ENCODE peak calls at places on chromosomes 4 and X, in nine cellular contexts. R, M, B, X, V, G, L, U and Q are unnamed samples.

GRCh38 chr4:151012836-151013235 is 2.2 kb downstream of the LRBA start:
- DNase-seq in R (no peak), M (no peak), B (no peak), X (no peak), V (no peak), G (peak), L (peak), U (no peak), Q (no peak)

GRCh38 chrX:80216086-80216485 is 201.5 kb downstream of the TBX22 start:
- DNase-seq in R (peak), M (no peak), B (no peak), X (no peak), V (no peak), G (no peak), L (no peak), U (no peak), Q (no peak)

GRCh38 chr4:70746179-70746839 is 24.5 kb downstream of the RUFY3 start:
- DNase-seq in R (peak), M (peak), B (peak), X (no peak), V (peak), G (no peak), L (no peak), U (no peak), Q (no peak)

GRCh38 chrX:49977319-49978090 is 55.1 kb downstream of the CLCN5 start:
- DNase-seq in R (no peak), M (no peak), B (no peak), X (no peak), V (no peak), G (no peak), L (no peak), U (no peak), Q (no peak)

GRCh38 chr4:69750346-69750745 is 10.1 kb downstream of the SULT1B1 start:
- DNase-seq in R (peak), M (no peak), B (no peak), X (no peak), V (peak), G (no peak), L (no peak), U (no peak), Q (peak)

GRCh38 chrX:41408576-41408975 is 38.6 kb upstream of the NYX start:
- DNase-seq in R (no peak), M (no peak), B (no peak), X (no peak), V (no peak), G (no peak), L (no peak), U (no peak), Q (no peak)

GRCh38 chr4:4941741-4942140 is 77.5 kb downstream of the CYTL1 start:
- DNase-seq in R (no peak), M (no peak), B (no peak), X (no peak), V (no peak), G (no peak), L (peak), U (no peak), Q (no peak)

GRCh38 chr4:10506077-10506476 is 48.9 kb upstream of the ZNF518B start:
- DNase-seq in R (no peak), M (no peak), B (no peak), X (no peak), V (no peak), G (no peak), L (peak), U (no peak), Q (no peak)

GRCh38 chr4:180542445-180543100 is 1700.6 kb upstream of the TENM3 start:
- DNase-seq in R (no peak), M (peak), B (peak), X (no peak), V (peak), G (peak), L (no peak), U (no peak), Q (no peak)

GRCh38 chr4:5976431-5976830 is 41.8 kb downstream of the C4orf50 start:
- DNase-seq in R (no peak), M (no peak), B (no peak), X (no peak), V (no peak), G (no peak), L (no peak), U (no peak), Q (no peak)

GRCh38 chr4:80615099-80615498 is 279.6 kb downstream of the CFAP299 start:
- DNase-seq in R (no peak), M (no peak), B (no peak), X (no peak), V (no peak), G (no peak), L (no peak), U (no peak), Q (no peak)

GRCh38 chr4:80614319-80614718 is 278.8 kb downstream of the CFAP299 start:
- DNase-seq in R (no peak), M (no peak), B (no peak), X (no peak), V (no peak), G (no peak), L (no peak), U (no peak), Q (no peak)

GRCh38 chr4:80619070-80619674 is 283.6 kb downstream of the CFAP299 start:
- DNase-seq in R (peak), M (peak), B (no peak), X (no peak), V (peak), G (peak), L (peak), U (no peak), Q (no peak)
- H2AFZ ChIP-seq in R (no peak), M (no peak), B (no peak), X (no peak), V (no peak), G (no peak), L (no peak), U (no peak), Q (no peak)

DNA sequence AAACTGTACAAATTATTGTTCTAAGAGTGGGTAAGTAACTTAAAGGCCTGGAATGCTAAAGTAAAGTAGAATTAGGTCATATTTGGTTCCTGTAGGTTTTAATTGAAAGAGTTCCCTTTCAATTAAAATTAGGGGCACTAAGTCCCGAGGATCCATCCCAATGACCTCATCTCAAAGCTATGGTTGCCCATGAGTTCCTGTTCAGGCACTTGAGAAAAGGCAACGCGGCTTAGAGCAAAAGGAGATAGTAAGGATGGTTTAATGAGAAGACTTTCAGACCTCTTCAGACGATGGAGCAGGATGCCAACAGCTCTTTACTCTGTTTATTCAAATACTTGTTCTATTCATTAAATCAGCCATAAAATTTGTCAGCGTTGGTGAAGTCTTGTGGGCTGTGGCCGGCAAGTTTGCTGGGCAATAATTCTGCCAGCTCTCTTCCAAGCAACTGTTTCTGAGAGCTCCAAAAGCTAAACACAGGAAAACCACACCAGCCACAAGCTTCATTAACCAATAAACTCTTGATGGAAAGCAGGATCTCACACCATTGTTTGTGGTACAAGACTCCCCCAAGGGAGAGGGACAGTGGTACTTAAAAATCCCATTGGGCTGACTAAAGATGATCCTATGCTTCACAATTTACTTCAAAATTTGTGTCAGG is 167.4 kb downstream of the COL4A6 start:
- DNase-seq in R (peak), M (peak), B (peak), X (no peak), V (peak), G (no peak), L (no peak), U (no peak), Q (no peak)
- H2AFZ ChIP-seq in R (no peak), M (no peak), B (no peak), X (no peak), V (no peak), G (no peak), L (no peak), U (no peak), Q (no peak)

GRCh38 chr4:26207631-26208030 is 113.2 kb upstream of the RBPJ start:
- DNase-seq in R (peak), M (peak), B (no peak), X (no peak), V (no peak), G (no peak), L (no peak), U (no peak), Q (no peak)

GRCh38 chr4:26206339-26206738 is 114.5 kb upstream of the RBPJ start:
- DNase-seq in R (peak), M (peak), B (peak), X (no peak), V (peak), G (no peak), L (no peak), U (no peak), Q (peak)

GRCh38 chr4:26206981-26207380 is 113.8 kb upstream of the RBPJ start:
- DNase-seq in R (no peak), M (peak), B (no peak), X (no peak), V (peak), G (no peak), L (no peak), U (no peak), Q (no peak)

GRCh38 chr4:26204911-26205368 is 115.9 kb upstream of the RBPJ start:
- DNase-seq in R (no peak), M (no peak), B (no peak), X (no peak), V (no peak), G (no peak), L (no peak), U (no peak), Q (no peak)

DNA sequence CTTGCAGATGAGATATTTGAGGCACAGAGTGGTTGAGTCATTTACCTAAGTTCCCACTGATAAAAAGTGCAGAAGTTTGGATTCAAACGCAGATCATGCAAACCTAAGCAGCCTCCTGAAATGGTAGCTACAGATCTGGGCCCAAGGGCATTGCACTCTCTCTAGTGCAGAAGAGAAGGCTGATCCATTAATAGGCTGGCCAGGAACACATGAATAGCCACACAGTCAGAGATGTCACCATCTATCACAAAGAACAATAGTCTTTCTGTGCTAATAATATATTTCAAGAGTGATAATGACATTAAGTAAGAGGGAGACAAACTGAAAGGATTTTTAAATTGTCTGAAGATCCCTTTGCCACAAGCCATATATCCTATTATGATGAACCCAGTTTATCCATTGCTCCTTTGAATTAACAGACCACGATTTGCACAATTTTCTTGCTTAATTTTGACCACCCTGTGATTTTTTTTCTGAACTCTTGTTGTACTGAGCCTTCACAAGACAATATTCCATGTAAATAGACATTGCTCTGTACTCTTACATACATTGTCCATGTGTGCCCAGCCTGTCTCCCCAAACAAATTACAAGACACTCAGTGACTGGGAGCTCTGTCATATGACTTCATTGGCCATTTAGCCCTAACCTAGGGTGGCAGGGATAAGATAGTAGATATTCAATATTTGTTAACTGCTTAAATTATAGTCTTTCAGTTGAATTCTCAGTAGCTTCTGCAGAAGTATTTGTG is 112.4 kb upstream of the RBPJ start:
- DNase-seq in R (no peak), M (no peak), B (no peak), X (no peak), V (no peak), G (no peak), L (no peak), U (no peak), Q (no peak)
- H2AFZ ChIP-seq in R (no peak), M (no peak), B (no peak), X (no peak), V (no peak), G (no peak), L (no peak), U (no peak), Q (no peak)

DNA sequence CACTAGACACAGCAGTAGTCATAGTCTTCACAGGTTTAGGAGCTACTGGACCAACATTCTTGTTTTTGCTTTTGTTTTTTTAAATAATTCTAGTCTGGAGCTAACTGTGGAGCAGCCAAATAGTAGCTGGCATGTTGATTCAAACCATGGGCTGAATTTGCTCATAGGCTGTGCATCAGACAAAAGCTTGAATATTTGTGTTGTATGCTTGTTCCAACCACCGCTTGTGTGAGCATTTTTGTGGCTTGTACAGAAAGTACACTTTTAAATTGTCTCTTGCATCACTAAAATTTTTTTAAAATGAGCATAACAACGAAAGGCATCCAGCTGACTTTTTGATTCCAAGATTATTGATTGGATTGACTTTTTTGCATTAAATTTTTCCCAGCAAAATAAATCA is 39.6 kb downstream of the CCNI start:
- DNase-seq in R (peak), M (peak), B (peak), X (no peak), V (peak), G (no peak), L (no peak), U (no peak), Q (no peak)
- H2AFZ ChIP-seq in R (no peak), M (no peak), B (no peak), X (no peak), V (no peak), G (no peak), L (no peak), U (no peak), Q (no peak)

GRCh38 chrX:72307646-72308051 is 1.9 kb upstream of the CITED1 start:
- DNase-seq in R (peak), M (no peak), B (no peak), X (no peak), V (no peak), G (no peak), L (no peak), U (no peak), Q (no peak)

GRCh38 chrX:72309297-72310071 is 3.8 kb upstream of the CITED1 start:
- DNase-seq in R (no peak), M (no peak), B (no peak), X (no peak), V (no peak), G (no peak), L (no peak), U (no peak), Q (no peak)

GRCh38 chrX:72308566-72309296 is 3.0 kb upstream of the CITED1 start:
- DNase-seq in R (peak), M (peak), B (peak), X (peak), V (peak), G (peak), L (no peak), U (peak), Q (peak)

GRCh38 chrX:72306851-72307645 is 1.3 kb upstream of the CITED1 start:
- DNase-seq in R (peak), M (peak), B (peak), X (peak), V (peak), G (peak), L (no peak), U (peak), Q (peak)

DNA sequence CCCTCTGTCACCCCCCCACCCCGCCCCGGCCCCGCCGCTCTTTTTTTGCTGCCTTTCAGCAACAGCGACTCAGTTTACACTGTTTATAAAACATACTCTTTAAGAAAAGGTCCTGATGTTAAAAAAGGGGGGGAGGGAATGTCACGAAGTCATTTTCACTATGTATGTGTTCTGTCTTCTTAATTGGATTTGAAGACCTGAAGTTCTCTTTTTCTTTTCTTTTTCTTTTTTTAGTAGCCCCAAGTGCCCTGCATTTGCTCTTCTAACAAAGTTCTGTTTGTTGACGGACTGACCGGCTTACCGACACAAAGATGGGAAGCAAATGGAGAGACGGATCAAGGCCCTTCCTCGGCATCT is 2.5 kb upstream of the CITED1 start:
- DNase-seq in R (no peak), M (no peak), B (no peak), X (no peak), V (no peak), G (no peak), L (no peak), U (no peak), Q (no peak)
- H2AFZ ChIP-seq in R (no peak), M (no peak), B (no peak), X (peak), V (no peak), G (no peak), L (no peak), U (peak), Q (no peak)